ENCODE peak calls at places on chromosome 9, in six cellular contexts. One of them, this sample, is unnamed.

GRCh38 chr9:26296910-26297309 is 595.7 kb downstream of the CAAP1 start:
- DNase-seq in mesendoderm: no peak
- DNase-seq in IMR-90: no peak
- DNase-seq in neuronal stem cell: no peak
- DNase-seq in H1: no peak
- DNase-seq in mesenchymal stem cell: peak; percentile 17
- DNase-seq in this sample: no peak

GRCh38 chr9:124576751-124577150 is 69.6 kb upstream of the NR5A1 start:
- DNase-seq in mesendoderm: no peak
- DNase-seq in IMR-90: no peak
- DNase-seq in neuronal stem cell: no peak
- DNase-seq in H1: no peak
- DNase-seq in mesenchymal stem cell: no peak
- DNase-seq in this sample: no peak

GRCh38 chr9:86324308-86324707 is 29.9 kb downstream of the TUT7 start:
- DNase-seq in mesendoderm: peak; percentile 13
- DNase-seq in IMR-90: peak; percentile 75
- DNase-seq in neuronal stem cell: no peak
- DNase-seq in H1: no peak
- DNase-seq in mesenchymal stem cell: no peak
- DNase-seq in this sample: no peak

GRCh38 chr9:73896061-73896460 is 601.1 kb upstream of the RORB start:
- DNase-seq in mesendoderm: no peak
- DNase-seq in IMR-90: no peak
- DNase-seq in neuronal stem cell: no peak
- DNase-seq in H1: no peak
- DNase-seq in mesenchymal stem cell: no peak
- DNase-seq in this sample: no peak

GRCh38 chr9:84271004-84271886 is 69.3 kb downstream of the SLC28A3 start:
- DNase-seq in mesendoderm: peak; percentile 86
- DNase-seq in IMR-90: peak; percentile 69
- DNase-seq in neuronal stem cell: peak; percentile 67
- DNase-seq in H1: no peak
- DNase-seq in mesenchymal stem cell: peak; percentile 68
- DNase-seq in this sample: peak; percentile 61

GRCh38 chr9:128276574-128277270 is 646 bp downstream of the SWI5 start:
- DNase-seq in mesendoderm: peak; percentile 86
- DNase-seq in IMR-90: peak; percentile 34
- DNase-seq in neuronal stem cell: peak; percentile 12
- DNase-seq in H1: no peak
- DNase-seq in mesenchymal stem cell: peak; percentile 68
- DNase-seq in this sample: peak; percentile 10

GRCh38 chr9:92108122-92108521 is 7.1 kb downstream of the SPTLC1 start:
- DNase-seq in mesendoderm: no peak
- DNase-seq in IMR-90: no peak
- DNase-seq in neuronal stem cell: no peak
- DNase-seq in H1: no peak
- DNase-seq in mesenchymal stem cell: no peak
- DNase-seq in this sample: no peak

GRCh38 chr9:81266086-81266485 is 423.3 kb downstream of the TLE1 start:
- DNase-seq in mesendoderm: no peak
- DNase-seq in IMR-90: peak; percentile 55
- DNase-seq in neuronal stem cell: no peak
- DNase-seq in H1: no peak
- DNase-seq in mesenchymal stem cell: peak; percentile 7
- DNase-seq in this sample: no peak

GRCh38 chr9:129487658-129488483 is 133.0 kb downstream of the C9orf50 start:
- DNase-seq in mesendoderm: no peak
- DNase-seq in IMR-90: peak; percentile 65
- DNase-seq in neuronal stem cell: no peak
- DNase-seq in H1: no peak
- DNase-seq in mesenchymal stem cell: peak; percentile 81
- DNase-seq in this sample: peak; percentile 52

GRCh38 chr9:133939845-133940244 is 52.3 kb downstream of the VAV2 start:
- DNase-seq in mesendoderm: no peak
- DNase-seq in IMR-90: no peak
- DNase-seq in neuronal stem cell: no peak
- DNase-seq in H1: no peak
- DNase-seq in mesenchymal stem cell: no peak
- DNase-seq in this sample: no peak

GRCh38 chr9:76868897-76869296 is 37.0 kb downstream of the PRUNE2 start:
- DNase-seq in mesendoderm: no peak
- DNase-seq in IMR-90: no peak
- DNase-seq in neuronal stem cell: peak; percentile 46
- DNase-seq in H1: no peak
- DNase-seq in mesenchymal stem cell: no peak
- DNase-seq in this sample: peak; percentile 74

GRCh38 chr9:33737811-33738606 is 57.4 kb upstream of the PRSS3 start:
- DNase-seq in mesendoderm: peak; percentile 81
- DNase-seq in IMR-90: peak; percentile 62
- DNase-seq in neuronal stem cell: peak; percentile 12
- DNase-seq in H1: no peak
- DNase-seq in mesenchymal stem cell: peak; percentile 63
- DNase-seq in this sample: peak; percentile 24

GRCh38 chr9:107210775-107211174 is 72.3 kb upstream of the RAD23B start:
- DNase-seq in mesendoderm: no peak
- DNase-seq in IMR-90: no peak
- DNase-seq in neuronal stem cell: no peak
- DNase-seq in H1: no peak
- DNase-seq in mesenchymal stem cell: no peak
- DNase-seq in this sample: no peak

GRCh38 chr9:72453797-72454196 is 67.6 kb upstream of the TMC1 start:
- DNase-seq in mesendoderm: no peak
- DNase-seq in IMR-90: no peak
- DNase-seq in neuronal stem cell: no peak
- DNase-seq in H1: no peak
- DNase-seq in mesenchymal stem cell: no peak
- DNase-seq in this sample: no peak

GRCh38 chr9:33455952-33456351 is 8.6 kb upstream of the AQP3 start:
- DNase-seq in mesendoderm: no peak
- DNase-seq in IMR-90: no peak
- DNase-seq in neuronal stem cell: no peak
- DNase-seq in H1: no peak
- DNase-seq in mesenchymal stem cell: no peak
- DNase-seq in this sample: no peak

GRCh38 chr9:17481565-17481964 is 97.3 kb upstream of the SH3GL2 start:
- DNase-seq in mesendoderm: peak; percentile 61
- DNase-seq in IMR-90: no peak
- DNase-seq in neuronal stem cell: no peak
- DNase-seq in H1: no peak
- DNase-seq in mesenchymal stem cell: no peak
- DNase-seq in this sample: no peak

GRCh38 chr9:71663931-71664459 is 104.3 kb downstream of the CEMIP2 start:
- DNase-seq in mesendoderm: peak; percentile 44
- DNase-seq in IMR-90: no peak
- DNase-seq in neuronal stem cell: peak; percentile 9
- DNase-seq in H1: no peak
- DNase-seq in mesenchymal stem cell: peak; percentile 25
- DNase-seq in this sample: peak; percentile 42

GRCh38 chr9:98867434-98868168 is 60.1 kb downstream of the GALNT12 start:
- DNase-seq in mesendoderm: peak; percentile 49
- DNase-seq in IMR-90: peak; percentile 92
- DNase-seq in neuronal stem cell: no peak
- DNase-seq in H1: no peak
- DNase-seq in mesenchymal stem cell: peak; percentile 88
- DNase-seq in this sample: no peak

GRCh38 chr9:4933177-4933576 is 51.9 kb upstream of the JAK2 start:
- DNase-seq in mesendoderm: no peak
- DNase-seq in IMR-90: no peak
- DNase-seq in neuronal stem cell: no peak
- DNase-seq in H1: no peak
- DNase-seq in mesenchymal stem cell: no peak
- DNase-seq in this sample: peak; percentile 85

GRCh38 chr9:115978739-115979138 is 174.9 kb upstream of the PAPPA start:
- DNase-seq in mesendoderm: no peak
- DNase-seq in IMR-90: no peak
- DNase-seq in neuronal stem cell: no peak
- DNase-seq in H1: no peak
- DNase-seq in mesenchymal stem cell: no peak
- DNase-seq in this sample: no peak

GRCh38 chr9:96874201-96874785 is 20.0 kb upstream of the ZNF782 start:
- DNase-seq in mesendoderm: no peak
- DNase-seq in IMR-90: no peak
- DNase-seq in neuronal stem cell: no peak
- DNase-seq in H1: no peak
- DNase-seq in mesenchymal stem cell: no peak
- DNase-seq in this sample: peak; percentile 78

GRCh38 chr9:91496351-91496750 is 72.7 kb upstream of the NFIL3 start:
- DNase-seq in mesendoderm: no peak
- DNase-seq in IMR-90: no peak
- DNase-seq in neuronal stem cell: no peak
- DNase-seq in H1: no peak
- DNase-seq in mesenchymal stem cell: no peak
- DNase-seq in this sample: no peak

GRCh38 chr9:73583590-73583989 is 431.9 kb downstream of the ANXA1 start:
- DNase-seq in mesendoderm: no peak
- DNase-seq in IMR-90: no peak
- DNase-seq in neuronal stem cell: no peak
- DNase-seq in H1: no peak
- DNase-seq in mesenchymal stem cell: no peak
- DNase-seq in this sample: no peak

GRCh38 chr9:23160952-23161469 is 665.0 kb downstream of the ELAVL2 start:
- DNase-seq in mesendoderm: no peak
- DNase-seq in IMR-90: no peak
- DNase-seq in neuronal stem cell: no peak
- DNase-seq in H1: no peak
- DNase-seq in mesenchymal stem cell: no peak
- DNase-seq in this sample: no peak

GRCh38 chr9:35771524-35771923 is 17.4 kb upstream of the MSMP start:
- DNase-seq in mesendoderm: no peak
- DNase-seq in IMR-90: no peak
- DNase-seq in neuronal stem cell: no peak
- DNase-seq in H1: no peak
- DNase-seq in mesenchymal stem cell: no peak
- DNase-seq in this sample: no peak

GRCh38 chr9:132729235-132729890 is 59.1 kb downstream of the GTF3C4 start:
- DNase-seq in mesendoderm: no peak
- DNase-seq in IMR-90: no peak
- DNase-seq in neuronal stem cell: no peak
- DNase-seq in H1: no peak
- DNase-seq in mesenchymal stem cell: no peak
- DNase-seq in this sample: no peak

GRCh38 chr9:89670806-89671434 is 66.1 kb downstream of the GADD45G start:
- DNase-seq in mesendoderm: no peak
- DNase-seq in IMR-90: no peak
- DNase-seq in neuronal stem cell: no peak
- DNase-seq in H1: no peak
- DNase-seq in mesenchymal stem cell: no peak
- DNase-seq in this sample: no peak

GRCh38 chr9:76107487-76107886 is 217.0 kb downstream of the PCSK5 start:
- DNase-seq in mesendoderm: no peak
- DNase-seq in IMR-90: no peak
- DNase-seq in neuronal stem cell: no peak
- DNase-seq in H1: no peak
- DNase-seq in mesenchymal stem cell: no peak
- DNase-seq in this sample: no peak

GRCh38 chr9:8649807-8650206 is 850.2 kb upstream of the DMAC1 start:
- DNase-seq in mesendoderm: no peak
- DNase-seq in IMR-90: no peak
- DNase-seq in neuronal stem cell: no peak
- DNase-seq in H1: no peak
- DNase-seq in mesenchymal stem cell: no peak
- DNase-seq in this sample: no peak

DNA sequence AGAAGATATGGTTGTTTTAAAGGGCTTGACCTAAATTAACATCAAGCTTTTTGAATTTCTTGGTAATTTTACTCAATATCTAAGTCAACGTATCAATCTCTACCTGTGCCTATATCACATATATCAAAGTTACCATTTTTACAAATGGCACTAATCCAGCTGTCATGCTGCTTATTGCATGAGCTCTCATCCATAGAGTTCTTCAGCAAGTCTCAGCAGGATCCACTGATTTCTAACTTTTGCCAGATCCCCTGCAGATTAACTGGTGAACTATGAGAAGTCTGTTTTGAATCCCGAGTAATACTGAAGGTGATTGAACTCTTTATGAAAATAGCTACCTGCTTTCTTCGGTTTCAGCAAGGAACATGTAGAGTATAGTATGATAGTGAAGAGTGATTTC is 1239.8 kb upstream of the ACO1 start:
- DNase-seq in mesendoderm: no peak
- DNase-seq in IMR-90: no peak
- DNase-seq in neuronal stem cell: no peak
- DNase-seq in H1: no peak
- DNase-seq in mesenchymal stem cell: no peak
- DNase-seq in this sample: no peak
- H4K8ac ChIP-seq in mesendoderm: no peak overlapping the region
- H4K8ac ChIP-seq in IMR-90: no peak overlapping the region
- H4K8ac ChIP-seq in neuronal stem cell: no peak overlapping the region
- H4K8ac ChIP-seq in H1: no peak overlapping the region
- H4K8ac ChIP-seq in mesenchymal stem cell: no peak overlapping the region
- H4K8ac ChIP-seq in this sample: no peak overlapping the region

DNA sequence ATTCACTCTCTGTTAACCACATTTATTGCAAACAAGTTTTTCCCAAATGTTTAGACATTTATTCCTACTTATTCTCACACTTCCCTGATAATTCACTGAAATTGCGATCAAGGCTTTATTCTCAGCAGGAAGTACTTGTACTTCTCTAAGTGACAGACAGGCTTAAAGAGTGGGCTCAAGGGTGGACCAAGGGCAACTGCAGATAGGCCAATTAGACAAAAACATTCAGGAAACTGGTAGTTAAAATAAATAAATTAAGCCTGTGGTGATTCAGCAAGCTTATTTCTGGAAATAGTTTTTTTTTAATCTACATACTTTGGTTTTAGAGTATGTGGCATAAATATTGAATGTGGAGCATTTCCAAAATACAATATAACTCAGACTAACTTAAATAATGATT is 136.1 kb downstream of the UGCG start:
- DNase-seq in mesendoderm: peak; percentile 31
- DNase-seq in IMR-90: peak; percentile 71
- DNase-seq in neuronal stem cell: no peak
- DNase-seq in H1: no peak
- DNase-seq in mesenchymal stem cell: peak; percentile 37
- DNase-seq in this sample: no peak
- H3K4me3 ChIP-seq in mesendoderm: no peak overlapping the region
- H3K4me3 ChIP-seq in IMR-90: no peak overlapping the region
- H3K4me3 ChIP-seq in neuronal stem cell: no peak overlapping the region
- H3K4me3 ChIP-seq in H1: no peak overlapping the region
- H3K4me3 ChIP-seq in mesenchymal stem cell: no peak overlapping the region
- H3K4me3 ChIP-seq in this sample: no peak overlapping the region

DNA sequence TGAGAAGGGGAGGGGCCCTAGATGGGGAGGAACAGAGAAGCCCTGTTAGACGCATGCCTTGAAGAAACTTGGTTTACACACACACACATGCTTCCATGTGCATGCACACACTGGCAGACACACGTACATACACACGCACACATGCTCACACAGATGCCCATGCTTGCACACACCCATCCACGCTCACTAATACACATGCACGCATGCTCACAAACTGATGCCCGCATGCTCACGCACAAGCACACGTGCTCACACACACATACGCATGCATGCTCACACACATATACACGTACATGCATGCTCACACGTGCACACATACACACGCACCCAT is 32.1 kb upstream of the EGFL7 start:
- DNase-seq in mesendoderm: no peak
- DNase-seq in IMR-90: no peak
- DNase-seq in neuronal stem cell: no peak
- DNase-seq in H1: no peak
- DNase-seq in mesenchymal stem cell: no peak
- DNase-seq in this sample: no peak
- H4K8ac ChIP-seq in mesendoderm: no peak overlapping the region
- H4K8ac ChIP-seq in IMR-90: no peak overlapping the region
- H4K8ac ChIP-seq in neuronal stem cell: no peak overlapping the region
- H4K8ac ChIP-seq in H1: peak overlapping the region; percentile 12
- H4K8ac ChIP-seq in mesenchymal stem cell: no peak overlapping the region
- H4K8ac ChIP-seq in this sample: no peak overlapping the region

GRCh38 chr9:79913867-79914266 is 342.1 kb downstream of the TLE4 start:
- DNase-seq in mesendoderm: no peak
- DNase-seq in IMR-90: no peak
- DNase-seq in neuronal stem cell: no peak
- DNase-seq in H1: no peak
- DNase-seq in mesenchymal stem cell: no peak
- DNase-seq in this sample: no peak
- H3K4me3 ChIP-seq in mesendoderm: no peak overlapping the region
- H3K4me3 ChIP-seq in IMR-90: no peak overlapping the region
- H3K4me3 ChIP-seq in neuronal stem cell: no peak overlapping the region
- H3K4me3 ChIP-seq in H1: no peak overlapping the region
- H3K4me3 ChIP-seq in mesenchymal stem cell: no peak overlapping the region
- H3K4me3 ChIP-seq in this sample: no peak overlapping the region